ENCODE peak calls at places on chromosome 11, in four cellular contexts. A is adrenal gland; Y is left ventricle myocardium inferior; T is CD8-positive, alpha-beta T cell. I is an unnamed sample.

GRCh38 chr11:2679011-2679676 is 20.6 kb downstream of the KCNQ1OT1 start:
- DNase-seq in A (no peak), T (no peak), Y (no peak), I (no peak)

GRCh38 chr11:60912851-60913550 is 957 bp upstream of the TMEM109 start:
- DNase-seq in T (no peak), Y (no peak), A (no peak), I (no peak)

GRCh38 chr11:1964955-1965354 is 17.8 kb downstream of the MRPL23 start:
- DNase-seq in A (no peak), Y (no peak), T (no peak), I (peak; percentile 42)

GRCh38 chr11:10522921-10523320 is 18.1 kb downstream of the RNF141 start:
- DNase-seq in A (no peak), T (no peak), Y (no peak), I (no peak)

GRCh38 chr11:17601206-17602075 is 54.4 kb downstream of the OTOG start:
- DNase-seq in A (no peak), T (no peak), Y (no peak), I (peak; percentile 43)

GRCh38 chr11:36540998-36541397 is 26.8 kb upstream of the RAG1 start:
- DNase-seq in Y (peak; percentile 35), A (peak; percentile 68), T (no peak), I (no peak)

GRCh38 chr11:85685820-85686459 is at the start of gene CCDC89:
- DNase-seq in A (peak; percentile 48), Y (peak; percentile 77), T (no peak), I (peak; percentile 85)

GRCh38 chr11:31810779-31811647 is at the start of gene PAX6:
- DNase-seq in T (peak; percentile 37), Y (no peak), A (no peak), I (no peak)

GRCh38 chr11:83002047-83002446 is 69.7 kb downstream of the RAB30 start:
- DNase-seq in T (peak; percentile 30), A (no peak), Y (no peak), I (peak; percentile 26)

GRCh38 chr11:62501432-62501891 is 45.1 kb downstream of the AHNAK start:
- DNase-seq in Y (peak; percentile 73), T (no peak), A (no peak), I (no peak)

GRCh38 chr11:128026596-128026995 is 560.8 kb downstream of the ETS1 start:
- DNase-seq in T (no peak), Y (no peak), A (peak; percentile 33), I (no peak)

GRCh38 chr11:102495161-102496042 is 35.1 kb downstream of the MMP7 start:
- DNase-seq in T (peak; percentile 58), Y (no peak), A (peak; percentile 36), I (no peak)

GRCh38 chr11:80162387-80162786 is 721.6 kb upstream of the TENM4 start:
- DNase-seq in Y (no peak), T (no peak), A (no peak), I (no peak)

GRCh38 chr11:2752923-2753322 is 53.1 kb upstream of the KCNQ1OT1 start:
- DNase-seq in T (no peak), Y (no peak), A (no peak), I (no peak)

GRCh38 chr11:76033699-76034098 is 172.6 kb downstream of the WNT11 start:
- DNase-seq in T (no peak), Y (no peak), A (no peak), I (no peak)

GRCh38 chr11:125483592-125483991 is 12.5 kb downstream of the FEZ1 start:
- DNase-seq in A (no peak), T (no peak), Y (no peak), I (no peak)

GRCh38 chr11:127126956-127127355 is 126.4 kb upstream of the KIRREL3 start:
- DNase-seq in A (no peak), T (no peak), Y (no peak), I (no peak)

GRCh38 chr11:130918081-130918480 is 1.8 kb upstream of the SNX19 start:
- DNase-seq in A (no peak), Y (no peak), T (no peak), I (no peak)

GRCh38 chr11:47269829-47270305 is at the start of gene MADD:
- DNase-seq in T (peak; percentile 92), Y (peak; percentile 89), A (peak; percentile 89), I (peak; percentile 92)

GRCh38 chr11:124717786-124718634 is 21.7 kb upstream of the NRGN start:
- DNase-seq in A (no peak), Y (peak; percentile 56), T (peak; percentile 33), I (peak; percentile 62)

GRCh38 chr11:27174672-27175210 is 134.1 kb downstream of the BBOX1 start:
- DNase-seq in A (no peak), Y (no peak), T (no peak), I (no peak)

GRCh38 chr11:90363739-90364138 is 140.9 kb upstream of the CHORDC1 start:
- DNase-seq in A (no peak), Y (no peak), T (no peak), I (no peak)

GRCh38 chr11:116170526-116171120 is 602.2 kb downstream of the BUD13 start:
- DNase-seq in Y (no peak), A (no peak), T (no peak), I (no peak)

GRCh38 chr11:96333076-96333744 is 9.8 kb downstream of the MAML2 start:
- DNase-seq in A (no peak), T (no peak), Y (no peak), I (no peak)

GRCh38 chr11:65560555-65561418 is 2.6 kb upstream of the LTBP3 start:
- DNase-seq in A (no peak), T (no peak), Y (peak; percentile 70), I (peak; percentile 64)

GRCh38 chr11:71206186-71206585 is 46.2 kb downstream of the SHANK2 start:
- DNase-seq in T (no peak), A (no peak), Y (no peak), I (no peak)

GRCh38 chr11:116224154-116224888 is 548.5 kb downstream of the BUD13 start:
- DNase-seq in Y (no peak), A (peak; percentile 52), T (peak; percentile 20), I (peak; percentile 28)

GRCh38 chr11:2767751-2768150 is 68.0 kb upstream of the KCNQ1OT1 start:
- DNase-seq in T (no peak), Y (no peak), A (no peak), I (no peak)

GRCh38 chr11:115459563-115459962 is 44.7 kb downstream of the CADM1 start:
- DNase-seq in Y (no peak), T (no peak), A (no peak), I (no peak)

GRCh38 chr11:128465946-128466688 is 121.2 kb downstream of the ETS1 start:
- DNase-seq in Y (peak; percentile 60), A (no peak), T (peak; percentile 42), I (no peak)

GRCh38 chr11:126698576-126698975 is 302.0 kb downstream of the KIRREL3 start:
- DNase-seq in Y (no peak), T (no peak), A (no peak), I (no peak)

GRCh38 chr11:83671295-83671694 is 385.1 kb upstream of the CCDC90B start:
- DNase-seq in A (no peak), Y (no peak), T (no peak), I (no peak)

GRCh38 chr11:126522152-126522551 is 166.7 kb downstream of the ST3GAL4 start:
- DNase-seq in Y (no peak), A (no peak), T (no peak), I (no peak)

GRCh38 chr11:128338806-128339205 is 248.6 kb downstream of the ETS1 start:
- DNase-seq in Y (no peak), A (no peak), T (no peak), I (no peak)

GRCh38 chr11:116730568-116730967 is 42.2 kb downstream of the BUD13 start:
- DNase-seq in A (no peak), Y (peak; percentile 28), T (no peak), I (no peak)

GRCh38 chr11:104556606-104557301 is 341.5 kb downstream of the CASP12 start:
- DNase-seq in A (no peak), T (no peak), Y (no peak), I (no peak)

GRCh38 chr11:113293936-113294335 is 20.4 kb upstream of the TTC12 start:
- DNase-seq in Y (no peak), T (no peak), A (no peak), I (no peak)

GRCh38 chr11:48093795-48094642 is 113.7 kb downstream of the PTPRJ start:
- DNase-seq in Y (no peak), T (no peak), A (peak; percentile 4), I (no peak)

GRCh38 chr11:117910525-117910924 is 18.7 kb downstream of the TMPRSS13 start:
- DNase-seq in A (no peak), Y (no peak), T (no peak), I (peak; percentile 32)

GRCh38 chr11:55367674-55368073 is at the start of gene OR4A15:
- DNase-seq in T (no peak), Y (no peak), A (no peak), I (no peak)
- H3K27ac ChIP-seq in T (no peak within 1 kb of the TSS), Y (no peak within 1 kb of the TSS), A (no peak within 1 kb of the TSS), I (no peak within 1 kb of the TSS)

GRCh38 chr11:121696947-121697346 is 244.2 kb upstream of the SORL1-AS1 start:
- DNase-seq in T (no peak), Y (no peak), A (no peak), I (no peak)
- H3K27ac ChIP-seq in T (no peak overlapping the region), Y (peak overlapping the region; percentile 87), A (no peak overlapping the region), I (no peak overlapping the region)

DNA sequence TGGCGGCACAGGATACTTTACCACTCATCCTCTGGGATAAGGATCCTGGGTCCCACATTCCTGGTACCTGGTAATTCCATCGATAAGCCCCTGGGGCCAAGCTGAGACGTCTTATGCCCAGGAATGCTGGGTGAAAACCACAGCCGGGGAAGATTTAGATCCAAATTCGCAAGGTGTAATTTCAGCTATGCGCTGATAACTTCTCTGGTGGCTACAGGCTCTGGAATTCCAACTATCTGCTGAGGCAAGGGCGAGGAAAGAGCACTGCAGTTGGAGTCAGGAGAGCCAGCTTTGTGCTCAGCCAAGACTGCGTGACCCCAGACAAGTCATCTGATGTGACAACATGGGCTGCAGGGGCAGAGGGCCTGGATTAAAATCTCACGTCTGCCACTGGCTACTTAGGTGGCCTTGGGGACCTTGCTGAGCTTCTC is 9.9 kb upstream of the MYEOV start:
- DNase-seq in Y (no peak), T (no peak), A (no peak), I (no peak)
- H3K27ac ChIP-seq in Y (no peak overlapping the region), T (no peak overlapping the region), A (no peak overlapping the region), I (no peak overlapping the region)

DNA sequence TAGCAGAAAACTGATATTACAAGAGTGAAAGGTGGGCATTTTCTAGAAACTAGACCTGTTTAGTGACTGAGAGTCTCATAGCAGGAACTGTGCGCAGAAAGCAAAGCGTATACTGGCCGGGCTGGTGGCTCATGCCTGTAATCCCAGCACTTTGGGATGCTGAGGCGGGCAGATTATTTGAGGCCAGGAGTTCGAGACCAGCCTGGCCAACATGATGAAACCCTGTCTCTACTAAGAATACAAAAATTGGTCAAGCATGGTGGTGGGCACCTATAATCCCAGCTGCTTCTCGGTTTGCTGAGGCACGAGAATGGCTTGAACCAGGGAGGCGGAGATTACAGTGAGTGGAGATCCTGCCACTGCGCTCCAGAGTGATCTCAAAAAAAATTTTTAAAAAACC is 1.8 kb upstream of the NUP98 start:
- DNase-seq in Y (no peak), A (no peak), T (no peak), I (no peak)
- H3K27ac ChIP-seq in Y (no peak overlapping the region), A (no peak overlapping the region), T (no peak overlapping the region), I (no peak overlapping the region)

GRCh38 chr11:122159861-122160260 is 43.8 kb upstream of the BLID start:
- DNase-seq in Y (no peak), T (no peak), A (no peak), I (no peak)
- H3K27ac ChIP-seq in Y (peak overlapping the region; percentile 72), T (no peak overlapping the region), A (no peak overlapping the region), I (no peak overlapping the region)

GRCh38 chr11:94120946-94121345 is 7.7 kb upstream of the PANX1 start:
- DNase-seq in A (no peak), Y (no peak), T (no peak), I (no peak)
- H3K27ac ChIP-seq in A (no peak overlapping the region), Y (no peak overlapping the region), T (no peak overlapping the region), I (no peak overlapping the region)

I was measured in psoas muscle.